ENCODE peak calls at places on chromosome 13, in four cellular contexts. One of them, this sample, is unnamed.

GRCh38 chr13:111534646-111535461 is 214.4 kb downstream of the TEX29 start:
- DNase-seq in HCT116: no peak
- DNase-seq in GF-D8: no peak
- DNase-seq in GM18507: no peak
- DNase-seq in this sample: no peak

GRCh38 chr13:49893591-49893990 is 42.5 kb downstream of the SPRYD7 start:
- DNase-seq in HCT116: no peak
- DNase-seq in GM18507: no peak
- DNase-seq in GF-D8: no peak
- DNase-seq in this sample: no peak

GRCh38 chr13:43874512-43875092 is 4.9 kb downstream of the CCDC122 start:
- DNase-seq in GM18507: no peak
- DNase-seq in GF-D8: no peak
- DNase-seq in HCT116: no peak
- DNase-seq in this sample: peak; percentile 2

GRCh38 chr13:21909331-21909730 is 238.5 kb downstream of the FGF9 start:
- DNase-seq in GM18507: no peak
- DNase-seq in HCT116: no peak
- DNase-seq in GF-D8: no peak
- DNase-seq in this sample: no peak

GRCh38 chr13:49023441-49023840 is 47.7 kb downstream of the FNDC3A start:
- DNase-seq in GM18507: no peak
- DNase-seq in GF-D8: no peak
- DNase-seq in HCT116: peak; percentile 2
- DNase-seq in this sample: no peak

GRCh38 chr13:99044764-99045163 is 66.9 kb upstream of the DOCK9 start:
- DNase-seq in GM18507: no peak
- DNase-seq in GF-D8: no peak
- DNase-seq in HCT116: no peak
- DNase-seq in this sample: no peak

GRCh38 chr13:101492251-101492910 is 39.9 kb downstream of the ITGBL1 start:
- DNase-seq in GF-D8: no peak
- DNase-seq in HCT116: no peak
- DNase-seq in GM18507: no peak
- DNase-seq in this sample: no peak

GRCh38 chr13:76991432-76991795 is 467 bp upstream of the CLN5 start:
- DNase-seq in HCT116: no peak
- DNase-seq in GF-D8: no peak
- DNase-seq in GM18507: peak; percentile 50
- DNase-seq in this sample: no peak

GRCh38 chr13:105474983-105475382 is 1060.5 kb downstream of the EFNB2 start:
- DNase-seq in HCT116: no peak
- DNase-seq in GM18507: no peak
- DNase-seq in GF-D8: no peak
- DNase-seq in this sample: no peak

GRCh38 chr13:110387451-110388140 is 80.5 kb downstream of the COL4A2 start:
- DNase-seq in HCT116: no peak
- DNase-seq in GM18507: peak; percentile 54
- DNase-seq in GF-D8: no peak
- DNase-seq in this sample: no peak

GRCh38 chr13:96792736-96793444 is 201.4 kb downstream of the OXGR1 start:
- DNase-seq in GM18507: no peak
- DNase-seq in GF-D8: no peak
- DNase-seq in HCT116: no peak
- DNase-seq in this sample: no peak

GRCh38 chr13:95295026-95295425 is 6.2 kb downstream of the ABCC4 start:
- DNase-seq in GM18507: no peak
- DNase-seq in GF-D8: no peak
- DNase-seq in HCT116: no peak
- DNase-seq in this sample: no peak

GRCh38 chr13:107284168-107284567 is 716.2 kb upstream of the ARGLU1 start:
- DNase-seq in GF-D8: no peak
- DNase-seq in HCT116: no peak
- DNase-seq in GM18507: no peak
- DNase-seq in this sample: no peak

GRCh38 chr13:51684076-51684475 is 99.8 kb downstream of the WDFY2 start:
- DNase-seq in GF-D8: no peak
- DNase-seq in HCT116: no peak
- DNase-seq in GM18507: no peak
- DNase-seq in this sample: no peak

GRCh38 chr13:110812111-110812868 is 98.8 kb downstream of the ING1 start:
- DNase-seq in GF-D8: no peak
- DNase-seq in HCT116: no peak
- DNase-seq in GM18507: no peak
- DNase-seq in this sample: no peak

GRCh38 chr13:75771818-75772217 is 135.7 kb downstream of the LMO7 start:
- DNase-seq in GF-D8: no peak
- DNase-seq in HCT116: peak; percentile 64
- DNase-seq in GM18507: no peak
- DNase-seq in this sample: peak; percentile 61

GRCh38 chr13:97434417-97435296 is 688 bp downstream of the RAP2A start:
- DNase-seq in GF-D8: no peak
- DNase-seq in HCT116: no peak
- DNase-seq in GM18507: no peak
- DNase-seq in this sample: no peak

GRCh38 chr13:106145997-106146864 is 389.2 kb downstream of the EFNB2 start:
- DNase-seq in HCT116: no peak
- DNase-seq in GM18507: no peak
- DNase-seq in GF-D8: no peak
- DNase-seq in this sample: no peak

GRCh38 chr13:28505543-28506135 is 10.7 kb upstream of the FLT1 start:
- DNase-seq in HCT116: no peak
- DNase-seq in GF-D8: peak; percentile 13
- DNase-seq in GM18507: no peak
- DNase-seq in this sample: no peak

GRCh38 chr13:98910501-98910951 is 67.3 kb downstream of the DOCK9 start:
- DNase-seq in HCT116: peak; percentile 15
- DNase-seq in GF-D8: no peak
- DNase-seq in GM18507: no peak
- DNase-seq in this sample: peak; percentile 6

GRCh38 chr13:66775196-66775595 is 454.9 kb downstream of the PCDH9 start:
- DNase-seq in HCT116: no peak
- DNase-seq in GM18507: no peak
- DNase-seq in GF-D8: no peak
- DNase-seq in this sample: no peak

GRCh38 chr13:111622051-111622531 is 301.6 kb downstream of the TEX29 start:
- DNase-seq in GM18507: no peak
- DNase-seq in GF-D8: no peak
- DNase-seq in HCT116: no peak
- DNase-seq in this sample: no peak

GRCh38 chr13:98246538-98247172 is 69.6 kb upstream of the RNF113B start:
- DNase-seq in GM18507: no peak
- DNase-seq in GF-D8: no peak
- DNase-seq in HCT116: no peak
- DNase-seq in this sample: no peak

GRCh38 chr13:113906566-113906965 is 42.7 kb upstream of the GAS6 start:
- DNase-seq in GF-D8: no peak
- DNase-seq in GM18507: no peak
- DNase-seq in HCT116: no peak
- DNase-seq in this sample: no peak

GRCh38 chr13:31029129-31029528 is 96.7 kb downstream of the TEX26 start:
- DNase-seq in GM18507: no peak
- DNase-seq in GF-D8: no peak
- DNase-seq in HCT116: no peak
- DNase-seq in this sample: no peak

GRCh38 chr13:98410591-98410990 is 166.3 kb downstream of the STK24 start:
- DNase-seq in HCT116: no peak
- DNase-seq in GM18507: no peak
- DNase-seq in GF-D8: no peak
- DNase-seq in this sample: no peak

GRCh38 chr13:30463820-30464495 is 1.8 kb downstream of the HMGB1 start:
- DNase-seq in HCT116: no peak
- DNase-seq in GM18507: no peak
- DNase-seq in GF-D8: peak; percentile 35
- DNase-seq in this sample: peak; percentile 46

GRCh38 chr13:30807392-30807791 is 72.0 kb downstream of the ALOX5AP start:
- DNase-seq in HCT116: no peak
- DNase-seq in GF-D8: no peak
- DNase-seq in GM18507: no peak
- DNase-seq in this sample: no peak

This sample was measured in A549.